ENCODE peak calls at places on chromosomes 3 and 15, in six cellular contexts. One of them, this sample, is unnamed.

GRCh38 chr3:98733778-98734281 is 29.3 kb upstream of the ST3GAL6 start:
- DNase-seq in spleen: no peak
- DNase-seq in activated naive CD4-positive, alpha-beta T cell treated with anti-CD3 and anti-CD28 coated beads, Interleukin-2, amount 50 U/mL, for 16 hours: no peak
- DNase-seq in NCI-H2081: no peak
- DNase-seq in CD4-positive, alpha-beta T cell: no peak
- DNase-seq in SIG-M5: no peak
- DNase-seq in this sample: no peak

GRCh38 chr3:16449369-16449768 is 64.1 kb downstream of the RFTN1 start:
- DNase-seq in spleen: no peak
- DNase-seq in activated naive CD4-positive, alpha-beta T cell treated with anti-CD3 and anti-CD28 coated beads, Interleukin-2, amount 50 U/mL, for 16 hours: no peak
- DNase-seq in NCI-H2081: no peak
- DNase-seq in CD4-positive, alpha-beta T cell: no peak
- DNase-seq in SIG-M5: no peak
- DNase-seq in this sample: no peak

GRCh38 chr3:49867871-49868321 is 1.8 kb downstream of the CAMKV start:
- DNase-seq in spleen: no peak
- DNase-seq in activated naive CD4-positive, alpha-beta T cell treated with anti-CD3 and anti-CD28 coated beads, Interleukin-2, amount 50 U/mL, for 16 hours: no peak
- DNase-seq in NCI-H2081: no peak
- DNase-seq in CD4-positive, alpha-beta T cell: no peak
- DNase-seq in SIG-M5: no peak
- DNase-seq in this sample: peak; percentile 16

GRCh38 chr3:46420931-46421330 is 13.9 kb downstream of the CCRL2 start:
- DNase-seq in spleen: no peak
- DNase-seq in activated naive CD4-positive, alpha-beta T cell treated with anti-CD3 and anti-CD28 coated beads, Interleukin-2, amount 50 U/mL, for 16 hours: no peak
- DNase-seq in NCI-H2081: no peak
- DNase-seq in CD4-positive, alpha-beta T cell: no peak
- DNase-seq in SIG-M5: no peak
- DNase-seq in this sample: no peak

GRCh38 chr3:34727700-34728099 is 911.6 kb upstream of the ARPP21 start:
- DNase-seq in spleen: no peak
- DNase-seq in activated naive CD4-positive, alpha-beta T cell treated with anti-CD3 and anti-CD28 coated beads, Interleukin-2, amount 50 U/mL, for 16 hours: no peak
- DNase-seq in NCI-H2081: no peak
- DNase-seq in CD4-positive, alpha-beta T cell: no peak
- DNase-seq in SIG-M5: no peak
- DNase-seq in this sample: no peak

GRCh38 chr3:126349071-126349470 is 8.1 kb downstream of the KLF15 start:
- DNase-seq in spleen: peak; percentile 64
- DNase-seq in activated naive CD4-positive, alpha-beta T cell treated with anti-CD3 and anti-CD28 coated beads, Interleukin-2, amount 50 U/mL, for 16 hours: no peak
- DNase-seq in NCI-H2081: no peak
- DNase-seq in CD4-positive, alpha-beta T cell: no peak
- DNase-seq in SIG-M5: no peak
- DNase-seq in this sample: no peak

GRCh38 chr3:163878396-163878795 is 1199.9 kb downstream of the SI start:
- DNase-seq in spleen: no peak
- DNase-seq in activated naive CD4-positive, alpha-beta T cell treated with anti-CD3 and anti-CD28 coated beads, Interleukin-2, amount 50 U/mL, for 16 hours: no peak
- DNase-seq in NCI-H2081: no peak
- DNase-seq in CD4-positive, alpha-beta T cell: no peak
- DNase-seq in SIG-M5: no peak
- DNase-seq in this sample: peak; percentile 18

GRCh38 chr15:39181348-39181747 is 399.5 kb upstream of the THBS1 start:
- DNase-seq in spleen: no peak
- DNase-seq in activated naive CD4-positive, alpha-beta T cell treated with anti-CD3 and anti-CD28 coated beads, Interleukin-2, amount 50 U/mL, for 16 hours: no peak
- DNase-seq in NCI-H2081: no peak
- DNase-seq in CD4-positive, alpha-beta T cell: no peak
- DNase-seq in SIG-M5: no peak
- DNase-seq in this sample: no peak

GRCh38 chr15:59657635-59658125 is 365 bp upstream of the GTF2A2 start:
- DNase-seq in spleen: peak; percentile 88
- DNase-seq in activated naive CD4-positive, alpha-beta T cell treated with anti-CD3 and anti-CD28 coated beads, Interleukin-2, amount 50 U/mL, for 16 hours: no peak
- DNase-seq in NCI-H2081: no peak
- DNase-seq in CD4-positive, alpha-beta T cell: peak; percentile 12
- DNase-seq in SIG-M5: no peak
- DNase-seq in this sample: no peak

GRCh38 chr15:70424937-70425411 is 327.3 kb upstream of the TLE3 start:
- DNase-seq in spleen: no peak
- DNase-seq in activated naive CD4-positive, alpha-beta T cell treated with anti-CD3 and anti-CD28 coated beads, Interleukin-2, amount 50 U/mL, for 16 hours: no peak
- DNase-seq in NCI-H2081: no peak
- DNase-seq in CD4-positive, alpha-beta T cell: peak; percentile 8
- DNase-seq in SIG-M5: no peak
- DNase-seq in this sample: no peak

GRCh38 chr3:55486857-55487375 is at the start of gene WNT5A:
- DNase-seq in spleen: peak; percentile 79
- DNase-seq in activated naive CD4-positive, alpha-beta T cell treated with anti-CD3 and anti-CD28 coated beads, Interleukin-2, amount 50 U/mL, for 16 hours: no peak
- DNase-seq in NCI-H2081: peak; percentile 28
- DNase-seq in CD4-positive, alpha-beta T cell: no peak
- DNase-seq in SIG-M5: no peak
- DNase-seq in this sample: peak; percentile 78

GRCh38 chr3:107680698-107681097 is 157.9 kb downstream of the BBX start:
- DNase-seq in spleen: no peak
- DNase-seq in activated naive CD4-positive, alpha-beta T cell treated with anti-CD3 and anti-CD28 coated beads, Interleukin-2, amount 50 U/mL, for 16 hours: no peak
- DNase-seq in NCI-H2081: no peak
- DNase-seq in CD4-positive, alpha-beta T cell: no peak
- DNase-seq in SIG-M5: no peak
- DNase-seq in this sample: no peak

GRCh38 chr15:49131403-49131802 is 24.0 kb downstream of the COPS2 start:
- DNase-seq in spleen: no peak
- DNase-seq in activated naive CD4-positive, alpha-beta T cell treated with anti-CD3 and anti-CD28 coated beads, Interleukin-2, amount 50 U/mL, for 16 hours: no peak
- DNase-seq in NCI-H2081: no peak
- DNase-seq in CD4-positive, alpha-beta T cell: no peak
- DNase-seq in SIG-M5: no peak
- DNase-seq in this sample: no peak

GRCh38 chr15:100572362-100572983 is 29.5 kb downstream of the LINS1 start:
- DNase-seq in spleen: no peak
- DNase-seq in activated naive CD4-positive, alpha-beta T cell treated with anti-CD3 and anti-CD28 coated beads, Interleukin-2, amount 50 U/mL, for 16 hours: no peak
- DNase-seq in NCI-H2081: no peak
- DNase-seq in CD4-positive, alpha-beta T cell: no peak
- DNase-seq in SIG-M5: no peak
- DNase-seq in this sample: peak; percentile 14

GRCh38 chr15:100180921-100181320 is 160.9 kb downstream of the ADAMTS17 start:
- DNase-seq in spleen: no peak
- DNase-seq in activated naive CD4-positive, alpha-beta T cell treated with anti-CD3 and anti-CD28 coated beads, Interleukin-2, amount 50 U/mL, for 16 hours: no peak
- DNase-seq in NCI-H2081: no peak
- DNase-seq in CD4-positive, alpha-beta T cell: no peak
- DNase-seq in SIG-M5: no peak
- DNase-seq in this sample: no peak

GRCh38 chr3:191961529-191961928 is 500.6 kb downstream of the PYDC2 start:
- DNase-seq in spleen: no peak
- DNase-seq in activated naive CD4-positive, alpha-beta T cell treated with anti-CD3 and anti-CD28 coated beads, Interleukin-2, amount 50 U/mL, for 16 hours: no peak
- DNase-seq in NCI-H2081: no peak
- DNase-seq in CD4-positive, alpha-beta T cell: no peak
- DNase-seq in SIG-M5: no peak
- DNase-seq in this sample: no peak

GRCh38 chr3:47578119-47578630 is 490 bp downstream of the CSPG5 start:
- DNase-seq in spleen: peak; percentile 80
- DNase-seq in activated naive CD4-positive, alpha-beta T cell treated with anti-CD3 and anti-CD28 coated beads, Interleukin-2, amount 50 U/mL, for 16 hours: peak; percentile 39
- DNase-seq in NCI-H2081: no peak
- DNase-seq in CD4-positive, alpha-beta T cell: peak; percentile 37
- DNase-seq in SIG-M5: no peak
- DNase-seq in this sample: peak; percentile 54

GRCh38 chr15:91116379-91117067 is 16.5 kb downstream of the SV2B start:
- DNase-seq in spleen: no peak
- DNase-seq in activated naive CD4-positive, alpha-beta T cell treated with anti-CD3 and anti-CD28 coated beads, Interleukin-2, amount 50 U/mL, for 16 hours: no peak
- DNase-seq in NCI-H2081: peak; percentile 98
- DNase-seq in CD4-positive, alpha-beta T cell: no peak
- DNase-seq in SIG-M5: no peak
- DNase-seq in this sample: no peak

GRCh38 chr3:118412503-118412902 is 622.1 kb downstream of the IGSF11 start:
- DNase-seq in spleen: no peak
- DNase-seq in activated naive CD4-positive, alpha-beta T cell treated with anti-CD3 and anti-CD28 coated beads, Interleukin-2, amount 50 U/mL, for 16 hours: no peak
- DNase-seq in NCI-H2081: no peak
- DNase-seq in CD4-positive, alpha-beta T cell: no peak
- DNase-seq in SIG-M5: no peak
- DNase-seq in this sample: no peak

GRCh38 chr15:89197503-89197971 is 23.8 kb downstream of the RLBP1 start:
- DNase-seq in spleen: no peak
- DNase-seq in activated naive CD4-positive, alpha-beta T cell treated with anti-CD3 and anti-CD28 coated beads, Interleukin-2, amount 50 U/mL, for 16 hours: no peak
- DNase-seq in NCI-H2081: peak; percentile 40
- DNase-seq in CD4-positive, alpha-beta T cell: no peak
- DNase-seq in SIG-M5: no peak
- DNase-seq in this sample: peak; percentile 89

GRCh38 chr3:65347166-65347565 is 659.4 kb upstream of the ADAMTS9 start:
- DNase-seq in spleen: no peak
- DNase-seq in activated naive CD4-positive, alpha-beta T cell treated with anti-CD3 and anti-CD28 coated beads, Interleukin-2, amount 50 U/mL, for 16 hours: no peak
- DNase-seq in NCI-H2081: peak; percentile 3
- DNase-seq in CD4-positive, alpha-beta T cell: no peak
- DNase-seq in SIG-M5: no peak
- DNase-seq in this sample: no peak

GRCh38 chr3:158794936-158795518 is 6.8 kb upstream of the MFSD1 start:
- DNase-seq in spleen: no peak
- DNase-seq in activated naive CD4-positive, alpha-beta T cell treated with anti-CD3 and anti-CD28 coated beads, Interleukin-2, amount 50 U/mL, for 16 hours: no peak
- DNase-seq in NCI-H2081: peak; percentile 62
- DNase-seq in CD4-positive, alpha-beta T cell: no peak
- DNase-seq in SIG-M5: no peak
- DNase-seq in this sample: no peak

GRCh38 chr3:164186095-164186494 is 892.2 kb downstream of the SI start:
- DNase-seq in spleen: no peak
- DNase-seq in activated naive CD4-positive, alpha-beta T cell treated with anti-CD3 and anti-CD28 coated beads, Interleukin-2, amount 50 U/mL, for 16 hours: no peak
- DNase-seq in NCI-H2081: no peak
- DNase-seq in CD4-positive, alpha-beta T cell: no peak
- DNase-seq in SIG-M5: no peak
- DNase-seq in this sample: no peak

GRCh38 chr3:127674099-127674792 is 1.5 kb downstream of the ABTB1 start:
- DNase-seq in spleen: peak; percentile 78
- DNase-seq in activated naive CD4-positive, alpha-beta T cell treated with anti-CD3 and anti-CD28 coated beads, Interleukin-2, amount 50 U/mL, for 16 hours: peak; percentile 13
- DNase-seq in NCI-H2081: no peak
- DNase-seq in CD4-positive, alpha-beta T cell: no peak
- DNase-seq in SIG-M5: no peak
- DNase-seq in this sample: no peak

GRCh38 chr3:10286596-10287295 is 6.0 kb downstream of the GHRL start:
- DNase-seq in spleen: no peak
- DNase-seq in activated naive CD4-positive, alpha-beta T cell treated with anti-CD3 and anti-CD28 coated beads, Interleukin-2, amount 50 U/mL, for 16 hours: no peak
- DNase-seq in NCI-H2081: peak; percentile 82
- DNase-seq in CD4-positive, alpha-beta T cell: peak; percentile 28
- DNase-seq in SIG-M5: no peak
- DNase-seq in this sample: peak; percentile 79

GRCh38 chr3:157442729-157443128 is 6.1 kb downstream of the PTX3 start:
- DNase-seq in spleen: no peak
- DNase-seq in activated naive CD4-positive, alpha-beta T cell treated with anti-CD3 and anti-CD28 coated beads, Interleukin-2, amount 50 U/mL, for 16 hours: no peak
- DNase-seq in NCI-H2081: no peak
- DNase-seq in CD4-positive, alpha-beta T cell: no peak
- DNase-seq in SIG-M5: no peak
- DNase-seq in this sample: no peak

GRCh38 chr3:154956815-154957214 is 123.3 kb upstream of the MME start:
- DNase-seq in spleen: no peak
- DNase-seq in activated naive CD4-positive, alpha-beta T cell treated with anti-CD3 and anti-CD28 coated beads, Interleukin-2, amount 50 U/mL, for 16 hours: no peak
- DNase-seq in NCI-H2081: no peak
- DNase-seq in CD4-positive, alpha-beta T cell: no peak
- DNase-seq in SIG-M5: no peak
- DNase-seq in this sample: no peak